ENCODE peak calls at places on chromosomes 7 and 10, in nine cellular contexts. F, B, N, J, Y, H, I, S and D are unnamed samples.
A peak's percentile ranks its signal among the peaks of the same experiment; 100 is the strongest.

GRCh38 chr7:81802251-81802650 is 32.4 kb upstream of the HGF start:
- DNase-seq in B (no peak), S (no peak), F (no peak), H (no peak), I (no peak), N (no peak), J (no peak), Y (no peak), D (no peak)

GRCh38 chr7:80185571-80185970 is 50.9 kb downstream of the GNAI1 start:
- DNase-seq in B (no peak), J (no peak), N (no peak), I (no peak), S (no peak), H (no peak), F (no peak), Y (no peak), D (no peak)

GRCh38 chr10:91909178-91909677 is at the start of gene FGFBP3:
- DNase-seq in B (peak; percentile 70), Y (peak; percentile 26), I (no peak), N (peak; percentile 11), S (peak; percentile 51), J (no peak), F (peak; percentile 72), H (no peak), D (peak; percentile 9)

GRCh38 chr7:20199015-20199737 is 18.0 kb downstream of the MACC1 start:
- DNase-seq in S (peak; percentile 11), F (no peak), B (peak; percentile 66), Y (no peak), I (peak; percentile 41), N (no peak), J (peak; percentile 47), H (peak; percentile 39), D (peak; percentile 48)

GRCh38 chr7:54882694-54883093 is 123.7 kb upstream of the SEC61G start:
- DNase-seq in F (no peak), Y (no peak), S (no peak), N (no peak), J (no peak), I (no peak), B (no peak), H (no peak), D (no peak)

GRCh38 chr10:58473966-58474365 is 38.7 kb upstream of the BICC1 start:
- DNase-seq in S (no peak), I (no peak), J (no peak), B (no peak), H (no peak), F (no peak), Y (no peak), N (no peak), D (no peak)

GRCh38 chr7:116731737-116732335 is 59.8 kb downstream of the MET start:
- DNase-seq in N (no peak), Y (no peak), I (no peak), J (no peak), B (no peak), H (no peak), S (no peak), F (no peak), D (no peak)

GRCh38 chr7:132406039-132406438 is 170.2 kb downstream of the PLXNA4 start:
- DNase-seq in S (no peak), I (no peak), B (no peak), H (no peak), Y (no peak), N (no peak), J (no peak), F (no peak), D (no peak)

GRCh38 chr7:145729701-145730100 is 386.9 kb upstream of the CNTNAP2 start:
- DNase-seq in Y (no peak), N (no peak), I (no peak), S (no peak), F (no peak), H (no peak), B (no peak), J (no peak), D (no peak)

GRCh38 chr7:128030263-128030998 is 806 bp downstream of the LRRC4 start:
- DNase-seq in Y (no peak), B (no peak), N (no peak), S (no peak), I (no peak), H (no peak), F (no peak), J (no peak), D (no peak)

GRCh38 chr10:67607472-67607871 is 88.5 kb downstream of the CTNNA3 start:
- DNase-seq in S (no peak), I (no peak), B (no peak), Y (no peak), N (no peak), F (no peak), H (no peak), J (no peak), D (no peak)

GRCh38 chr7:23106801-23107713 is 1.5 kb downstream of the KLHL7 start:
- DNase-seq in S (no peak), H (no peak), B (no peak), F (no peak), I (no peak), Y (no peak), J (no peak), N (no peak), D (no peak)

GRCh38 chr7:84123903-84124573 is 70.6 kb downstream of the SEMA3A start:
- DNase-seq in N (no peak), S (no peak), Y (no peak), H (no peak), F (no peak), B (no peak), J (no peak), I (no peak), D (no peak)

GRCh38 chr10:99784025-99784730 is 1.7 kb downstream of the ABCC2 start:
- DNase-seq in N (no peak), J (no peak), I (no peak), H (no peak), F (no peak), Y (no peak), S (no peak), B (no peak), D (no peak)

GRCh38 chr10:1526427-1527055 is 210.8 kb downstream of the ADARB2 start:
- DNase-seq in H (no peak), B (peak; percentile 52), Y (no peak), J (no peak), S (no peak), F (no peak), I (peak; percentile 44), N (no peak), D (no peak)

GRCh38 chr10:84214612-84215235 is 10.6 kb downstream of the LRIT2 start:
- DNase-seq in N (no peak), B (no peak), I (peak; percentile 47), H (no peak), J (no peak), F (no peak), S (peak; percentile 43), Y (peak; percentile 11), D (no peak)

GRCh38 chr7:19698331-19698730 is 10.5 kb downstream of the POLR1F start:
- DNase-seq in I (no peak), N (no peak), S (no peak), H (no peak), F (no peak), B (no peak), J (no peak), Y (no peak), D (no peak)

GRCh38 chr10:59580257-59580863 is 129.3 kb downstream of the SLC16A9 start:
- DNase-seq in B (no peak), S (no peak), Y (no peak), F (no peak), H (no peak), N (no peak), I (no peak), J (no peak), D (no peak)

GRCh38 chr10:77056650-77057049 is 581.0 kb downstream of the KCNMA1 start:
- DNase-seq in B (no peak), H (no peak), F (no peak), Y (no peak), N (no peak), J (no peak), S (no peak), I (no peak), D (no peak)

GRCh38 chr7:55641273-55641691 is 69.0 kb upstream of the VOPP1 start:
- DNase-seq in S (no peak), J (no peak), I (peak; percentile 42), B (peak; percentile 64), F (peak; percentile 66), Y (peak; percentile 38), H (no peak), N (no peak), D (peak; percentile 12)

GRCh38 chr10:34781709-34782108 is 33.4 kb downstream of the PARD3 start:
- DNase-seq in Y (no peak), H (no peak), S (no peak), I (no peak), J (no peak), N (no peak), F (no peak), B (no peak), D (no peak)

GRCh38 chr10:14560274-14560673 is 214.4 kb downstream of the FAM107B start:
- DNase-seq in H (no peak), F (peak; percentile 89), B (no peak), S (peak; percentile 64), Y (peak; percentile 76), I (no peak), J (no peak), N (no peak), D (no peak)

GRCh38 chr10:110278562-110278961 is 26.2 kb downstream of the SMNDC1 start:
- DNase-seq in B (no peak), N (no peak), J (no peak), I (no peak), F (no peak), H (no peak), S (no peak), Y (no peak), D (no peak)

GRCh38 chr10:79112898-79113431 is 44.2 kb downstream of the ZMIZ1 start:
- DNase-seq in J (peak; percentile 71), F (no peak), S (no peak), H (peak; percentile 71), Y (no peak), I (no peak), B (no peak), N (no peak), D (no peak)

GRCh38 chr7:44103566-44103940 is 592 bp upstream of the AEBP1 start:
- DNase-seq in S (no peak), J (no peak), I (no peak), N (no peak), B (no peak), F (no peak), Y (no peak), H (no peak), D (no peak)

GRCh38 chr7:141232286-141233051 is 158.6 kb downstream of the TMEM178B start:
- DNase-seq in F (no peak), B (no peak), J (no peak), I (no peak), N (no peak), Y (no peak), S (no peak), H (no peak), D (no peak)

GRCh38 chr10:44981172-44982113 is 2.8 kb upstream of the DEPP1 start:
- DNase-seq in I (no peak), N (no peak), H (peak; percentile 65), Y (no peak), F (no peak), S (no peak), B (no peak), J (peak; percentile 62), D (no peak)

GRCh38 chr7:70379210-70379609 is 752.7 kb upstream of the GALNT17 start:
- DNase-seq in Y (no peak), S (no peak), F (no peak), I (no peak), J (no peak), B (no peak), N (no peak), H (no peak), D (no peak)

GRCh38 chr7:82722946-82723345 is 279.4 kb upstream of the CACNA2D1 start:
- DNase-seq in H (no peak), N (no peak), F (no peak), B (no peak), S (no peak), Y (no peak), I (no peak), J (no peak), D (no peak)

GRCh38 chr10:6382081-6382480 is 179.3 kb downstream of the PFKFB3 start:
- DNase-seq in J (no peak), Y (peak; percentile 32), B (no peak), I (peak; percentile 47), S (peak; percentile 16), F (peak; percentile 70), H (no peak), N (no peak), D (no peak)

GRCh38 chr10:65348637-65349036 is 1577.2 kb upstream of the LRRTM3 start:
- DNase-seq in B (no peak), H (no peak), S (no peak), J (no peak), F (no peak), I (no peak), Y (no peak), N (no peak), D (no peak)